ENCODE peak calls at places on chromosomes 16 and 17, in seven cellular contexts. C is mesendoderm, G is IMR-90, X is H1, N is neuronal stem cell, H is mesenchymal stem cell, M is trophoblast cell. K is an unnamed sample.
A peak's percentile ranks its signal among the peaks of the same experiment; 100 is the strongest.

GRCh38 chr16:49179714-49180330 is 101.8 kb downstream of the CBLN1 start:
- DNase-seq in M (no peak), C (no peak), H (no peak), N (no peak), G (no peak), X (no peak), K (no peak)

GRCh38 chr16:85678821-85679220 is 9.9 kb downstream of the GINS2 start:
- DNase-seq in G (no peak), M (no peak), X (no peak), C (no peak), H (no peak), N (no peak), K (no peak)

GRCh38 chr17:50072925-50073324 is 17.0 kb downstream of the ITGA3 start:
- DNase-seq in C (peak; percentile 25), G (no peak), N (no peak), M (no peak), H (no peak), X (no peak), K (no peak)

GRCh38 chr17:76370261-76370993 is 14.0 kb upstream of the SPHK1 start:
- DNase-seq in C (peak; percentile 36), G (peak; percentile 98), N (no peak), M (peak; percentile 66), X (no peak), H (peak; percentile 88), K (no peak)

GRCh38 chr17:80877829-80878303 is 113.8 kb upstream of the CHMP6 start:
- DNase-seq in X (no peak), G (no peak), M (no peak), N (no peak), C (no peak), H (no peak), K (no peak)

GRCh38 chr17:39623356-39623950 is 3.3 kb upstream of the PPP1R1B start:
- DNase-seq in N (peak; percentile 68), C (peak; percentile 66), G (peak; percentile 36), H (peak; percentile 61), X (peak; percentile 99), M (peak; percentile 57), K (peak; percentile 91)

GRCh38 chr17:77089118-77089477 is 51.7 kb upstream of the SEC14L1 start:
- DNase-seq in H (peak; percentile 24), X (no peak), C (peak; percentile 59), G (no peak), M (no peak), N (no peak), K (no peak)

GRCh38 chr17:35051183-35051578 is 12.3 kb downstream of the RFFL start:
- DNase-seq in N (no peak), H (peak; percentile 55), X (no peak), C (no peak), G (no peak), M (no peak), K (no peak)

GRCh38 chr17:75059369-75060345 is 12.6 kb downstream of the KCTD2 start:
- DNase-seq in M (no peak), H (peak; percentile 78), N (no peak), G (peak; percentile 81), C (peak; percentile 55), X (no peak), K (no peak)

GRCh38 chr17:59149051-59149450 is 5.9 kb downstream of the SKA2 start:
- DNase-seq in M (no peak), H (peak; percentile 53), C (no peak), G (peak; percentile 57), N (no peak), X (no peak), K (no peak)

GRCh38 chr16:2388875-2389433 is 40.3 kb upstream of the CCNF start:
- DNase-seq in M (peak; percentile 30), C (no peak), X (no peak), H (no peak), N (no peak), G (peak; percentile 82), K (no peak)

GRCh38 chr17:82370471-82371332 is 863 bp upstream of the UTS2R start:
- DNase-seq in C (no peak), H (no peak), X (no peak), M (no peak), N (no peak), G (no peak), K (no peak)

GRCh38 chr16:14097182-14097951 is 26.2 kb downstream of the MRTFB start:
- DNase-seq in H (peak; percentile 38), N (peak; percentile 17), X (no peak), G (no peak), M (peak; percentile 87), C (no peak), K (no peak)

GRCh38 chr17:30021708-30022317 is 80.4 kb downstream of the EFCAB5 start:
- DNase-seq in X (no peak), G (peak; percentile 61), M (peak; percentile 17), C (peak; percentile 57), H (peak; percentile 61), N (peak; percentile 40), K (no peak)

GRCh38 chr17:8719291-8720246 is 25.1 kb downstream of the CCDC42 start:
- DNase-seq in H (no peak), C (no peak), G (no peak), X (no peak), N (no peak), M (peak; percentile 49), K (no peak)

GRCh38 chr17:46192211-46192483 is 1.1 kb downstream of the KANSL1 start:
- DNase-seq in N (no peak), G (no peak), C (no peak), M (no peak), H (no peak), X (no peak), K (no peak)
- H3K23ac ChIP-seq in N (peak overlapping the region; percentile 26), G (peak overlapping the region; percentile 91), C (peak overlapping the region; percentile 7), M (no peak overlapping the region), H (peak overlapping the region; percentile 97), X (no peak overlapping the region), K (no peak overlapping the region)

GRCh38 chr16:1290032-1290431 is 19.4 kb upstream of the UBE2I start:
- DNase-seq in M (no peak), X (no peak), N (no peak), H (peak; percentile 18), G (no peak), C (no peak), K (no peak)
- H3K23ac ChIP-seq in M (no peak overlapping the region), X (no peak overlapping the region), N (no peak overlapping the region), H (no peak overlapping the region), G (no peak overlapping the region), C (no peak overlapping the region), K (no peak overlapping the region)

GRCh38 chr16:29842732-29843346 is 20.2 kb downstream of the CDIPT start:
- DNase-seq in G (no peak), H (no peak), C (no peak), X (no peak), N (no peak), M (no peak), K (no peak)

GRCh38 chr16:29841631-29842030 is 21.4 kb downstream of the MVP start:
- DNase-seq in H (no peak), X (no peak), G (no peak), C (no peak), N (no peak), M (no peak), K (no peak)

GRCh38 chr16:29844575-29845331 is 18.3 kb downstream of the CDIPT start:
- DNase-seq in X (no peak), M (no peak), G (no peak), C (no peak), H (no peak), N (no peak), K (no peak)

GRCh38 chr16:29845656-29846055 is 17.4 kb downstream of the CDIPT start:
- DNase-seq in N (no peak), X (no peak), G (no peak), C (no peak), H (no peak), M (no peak), K (no peak)

DNA sequence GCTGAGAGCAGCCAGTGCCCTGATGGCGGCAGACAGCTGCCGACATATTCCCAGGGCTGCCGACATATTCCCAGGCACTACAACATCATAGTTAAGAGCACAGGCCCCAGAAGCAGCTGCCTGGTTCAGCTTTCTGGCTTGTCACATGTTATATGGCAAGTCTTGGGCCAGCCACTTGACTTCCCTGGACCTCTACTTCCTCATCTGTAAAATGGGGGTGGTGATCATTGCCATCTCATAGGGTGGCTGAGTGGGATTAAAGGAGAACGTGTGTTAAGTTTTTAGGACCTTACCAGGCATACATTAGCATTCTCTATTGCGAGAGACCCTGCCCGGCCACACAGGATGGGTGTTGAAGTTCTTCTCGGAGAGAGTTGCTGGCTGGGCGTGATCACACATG is 19.1 kb downstream of the CDIPT start:
- DNase-seq in H (no peak), M (no peak), G (no peak), X (no peak), C (no peak), N (no peak), K (no peak)
- H3K23ac ChIP-seq in H (no peak overlapping the region), M (no peak overlapping the region), G (no peak overlapping the region), X (no peak overlapping the region), C (no peak overlapping the region), N (no peak overlapping the region), K (no peak overlapping the region)

DNA sequence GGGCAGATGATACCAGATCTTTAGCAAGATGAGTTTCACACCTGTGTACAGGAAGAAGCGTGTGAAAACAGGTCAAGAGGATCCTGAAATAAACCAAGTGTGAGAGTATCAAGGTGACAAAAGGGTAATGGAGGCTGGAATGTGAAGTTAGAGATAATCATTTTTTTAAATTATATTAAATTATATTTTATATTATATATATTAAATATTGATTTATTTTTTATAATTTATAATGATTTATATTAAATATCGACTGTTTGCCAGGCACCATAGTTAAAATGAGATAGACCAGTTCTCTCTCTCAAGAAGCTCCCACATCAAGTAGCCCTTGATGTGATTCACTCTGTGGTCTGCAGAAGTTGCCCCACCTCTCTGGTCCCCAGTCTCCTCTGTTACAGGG is 360.2 kb upstream of the HSBP1 start:
- DNase-seq in X (no peak), N (no peak), C (no peak), G (no peak), H (no peak), M (no peak), K (no peak)
- H3K23ac ChIP-seq in X (no peak overlapping the region), N (no peak overlapping the region), C (no peak overlapping the region), G (no peak overlapping the region), H (no peak overlapping the region), M (no peak overlapping the region), K (no peak overlapping the region)